ENCODE peak calls at places on chromosomes 3 and 15, in four cellular contexts. F is myocyte; I is CD14-positive monocyte; L is stimulated activated CD4-positive, alpha-beta T cell treated with anti-CD3 and anti-CD28 coated beads, Interleukin-1b, Interleukin-23, amount 100 ng/mL, for 4 hours. X is an unnamed sample.
A peak's percentile ranks its signal among the peaks of the same experiment; 100 is the strongest.

GRCh38 chr15:81531971-81532370 is 158.0 kb upstream of the TMC3 start:
- DNase-seq in L (no peak), I (no peak), F (no peak), X (no peak)

GRCh38 chr3:52714335-52715302 is 8.7 kb downstream of the SPCS1 start:
- DNase-seq in I (no peak), F (no peak), L (no peak), X (no peak)

GRCh38 chr15:82697735-82698407 is 11.8 kb downstream of the AP3B2 start:
- DNase-seq in F (no peak), I (no peak), L (no peak), X (no peak)

GRCh38 chr15:56913670-56914069 is 4.8 kb upstream of the TCF12 start:
- DNase-seq in F (no peak), I (no peak), L (no peak), X (no peak)

GRCh38 chr3:52372822-52373504 is 56.8 kb downstream of the DNAH1 start:
- DNase-seq in L (peak; percentile 7), F (no peak), I (no peak), X (no peak)

GRCh38 chr3:150384517-150385212 is 23.4 kb upstream of the TSC22D2 start:
- DNase-seq in I (peak; percentile 92), F (no peak), L (peak; percentile 1), X (no peak)

GRCh38 chr3:189038773-189039720 is 132.7 kb upstream of the TPRG1 start:
- DNase-seq in L (no peak), I (no peak), F (no peak), X (no peak)

GRCh38 chr3:105459566-105460290 is 93.0 kb downstream of the ALCAM start:
- DNase-seq in I (no peak), L (no peak), F (no peak), X (no peak)

GRCh38 chr15:97177135-97177704 is 783.3 kb upstream of the ARRDC4 start:
- DNase-seq in I (no peak), L (no peak), F (no peak), X (no peak)

GRCh38 chr15:75929799-75930565 is 26.3 kb downstream of the FBXO22 start:
- DNase-seq in I (no peak), F (no peak), L (no peak), X (no peak)

GRCh38 chr15:72116680-72117447 is 1.1 kb downstream of the MYO9A start:
- DNase-seq in L (no peak), I (no peak), F (peak; percentile 20), X (peak; percentile 9)